ENCODE peak calls at places on chromosome 10, in eight cellular contexts. G is cardiac muscle cell, Y is body of pancreas, H is neural progenitor cell, E is GM06990, N is cardiac fibroblast, R is bronchial epithelial cell, P is stomach. T is an unnamed sample.

GRCh38 chr10:123203393-123204126 is 49.4 kb downstream of the BUB3 start:
- DNase-seq in G (no peak), Y (peak; percentile 8), H (no peak), E (no peak), N (no peak), R (peak; percentile 76), P (no peak), T (no peak)

GRCh38 chr10:104424719-104425118 is 71.1 kb downstream of the CFAP58 start:
- DNase-seq in G (no peak), Y (no peak), H (no peak), E (peak; percentile 40), N (no peak), R (peak; percentile 95), P (no peak), T (no peak)

GRCh38 chr10:79242620-79243152 is 104.6 kb upstream of the PPIF start:
- DNase-seq in G (peak; percentile 88), Y (peak; percentile 53), H (peak; percentile 88), E (peak; percentile 86), N (peak; percentile 77), R (peak; percentile 62), P (peak; percentile 46), T (peak; percentile 39)

GRCh38 chr10:92993671-92994304 is 66.8 kb upstream of the CYP26C1 start:
- DNase-seq in G (no peak), Y (no peak), H (peak; percentile 10), E (no peak), N (no peak), R (no peak), P (no peak), T (no peak)

GRCh38 chr10:1552415-1552814 is 184.9 kb downstream of the ADARB2 start:
- DNase-seq in G (peak; percentile 79), Y (no peak), H (no peak), E (no peak), N (no peak), R (no peak), P (no peak), T (no peak)

GRCh38 chr10:116998172-116998571 is 6.8 kb downstream of the SHTN1 start:
- DNase-seq in G (no peak), Y (no peak), H (no peak), E (no peak), N (no peak), R (no peak), P (no peak), T (no peak)

GRCh38 chr10:109237050-109237449 is 686.3 kb downstream of the XPNPEP1 start:
- DNase-seq in G (no peak), Y (no peak), H (no peak), E (no peak), N (no peak), R (no peak), P (no peak), T (no peak)

GRCh38 chr10:58701398-58702135 is 188.9 kb downstream of the BICC1 start:
- DNase-seq in G (no peak), Y (no peak), H (no peak), E (no peak), N (peak; percentile 92), R (peak; percentile 66), P (no peak), T (no peak)

GRCh38 chr10:34732926-34733325 is 82.2 kb downstream of the PARD3 start:
- DNase-seq in G (no peak), Y (no peak), H (peak; percentile 25), E (no peak), N (no peak), R (peak; percentile 93), P (no peak), T (no peak)
- H3K4me3 ChIP-seq in G (no peak overlapping the region), Y (no peak overlapping the region), H (no peak overlapping the region), E (no peak overlapping the region), N (no peak overlapping the region), R (no peak overlapping the region), P (no peak overlapping the region), T (no peak overlapping the region)

GRCh38 chr10:48523212-48523819 is 81.6 kb downstream of the ARHGAP22 start:
- DNase-seq in G (peak; percentile 62), Y (peak; percentile 42), H (peak; percentile 65), E (no peak), N (peak; percentile 96), R (peak; percentile 18), P (peak; percentile 24), T (no peak)

GRCh38 chr10:48525113-48525512 is 79.8 kb downstream of the ARHGAP22 start:
- DNase-seq in G (no peak), Y (no peak), H (no peak), E (no peak), N (no peak), R (no peak), P (peak; percentile 1), T (no peak)

GRCh38 chr10:48525956-48526355 is 78.9 kb downstream of the ARHGAP22 start:
- DNase-seq in G (no peak), Y (no peak), H (peak; percentile 67), E (no peak), N (no peak), R (no peak), P (peak; percentile 2), T (no peak)

GRCh38 chr10:48522011-48522765 is 82.7 kb downstream of the ARHGAP22 start:
- DNase-seq in G (no peak), Y (no peak), H (no peak), E (no peak), N (no peak), R (no peak), P (peak; percentile 11), T (no peak)

DNA sequence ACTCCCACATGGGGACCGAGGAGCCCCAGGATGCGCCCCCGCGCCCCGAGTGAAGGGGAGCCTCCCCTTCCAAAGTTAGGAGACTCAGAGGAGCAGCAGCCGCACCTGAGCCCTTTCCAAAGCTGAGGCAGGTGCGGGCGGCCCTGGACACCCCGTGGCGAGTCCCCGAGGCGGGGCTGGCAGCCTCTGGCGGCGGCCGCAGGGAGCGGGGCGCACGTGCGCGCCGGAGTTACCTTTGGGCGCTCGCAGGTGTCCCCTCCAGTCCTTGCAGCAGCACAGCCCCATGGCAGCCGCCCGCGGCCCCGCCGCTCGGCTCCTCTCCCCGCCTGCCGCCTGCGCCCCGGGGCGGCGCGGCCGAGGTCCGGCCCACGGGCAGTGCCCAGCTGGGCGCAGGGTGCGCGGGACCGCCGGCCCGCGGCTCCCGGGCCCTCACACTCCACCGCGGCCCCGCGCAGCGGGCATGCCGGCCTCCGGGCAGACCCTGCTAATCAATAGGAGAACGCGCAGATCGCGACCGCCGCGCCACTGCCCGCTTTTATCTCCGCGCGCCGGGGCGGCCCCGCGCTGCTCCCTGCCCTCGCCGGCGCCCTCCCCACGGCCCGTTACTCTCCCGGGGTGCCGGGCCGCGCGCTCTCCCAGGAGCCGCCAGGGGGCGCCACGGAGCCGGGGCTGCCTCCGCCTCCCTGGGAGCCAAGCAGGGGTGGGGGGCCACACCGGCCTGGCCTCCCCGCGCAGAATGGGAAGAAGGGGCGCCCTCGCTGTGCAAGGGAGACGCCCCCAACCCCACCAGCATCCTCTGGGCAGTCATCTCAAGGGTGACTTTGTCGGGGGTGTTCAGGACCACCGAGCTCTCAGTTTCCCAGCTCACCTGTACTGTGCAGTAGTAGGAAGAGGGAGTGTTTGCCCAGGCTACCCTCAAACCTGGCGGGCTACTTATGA is 80.8 kb downstream of the ARHGAP22 start:
- DNase-seq in G (peak; percentile 68), Y (peak; percentile 20), H (peak; percentile 74), E (no peak), N (peak; percentile 31), R (no peak), P (peak; percentile 21), T (no peak)
- H3K4me3 ChIP-seq in G (peak overlapping the region; percentile 61), Y (no peak overlapping the region), H (peak overlapping the region; percentile 82), E (no peak overlapping the region), N (peak overlapping the region; percentile 60), R (peak overlapping the region; percentile 22), P (peak overlapping the region; percentile 54), T (no peak overlapping the region)

GRCh38 chr10:125155669-125156068 is 4.7 kb downstream of the CTBP2 start:
- DNase-seq in G (no peak), Y (no peak), H (no peak), E (no peak), N (no peak), R (no peak), P (no peak), T (no peak)

GRCh38 chr10:125157473-125157865 is 2.9 kb downstream of the CTBP2 start:
- DNase-seq in G (no peak), Y (peak; percentile 58), H (no peak), E (no peak), N (no peak), R (no peak), P (peak; percentile 25), T (no peak)

GRCh38 chr10:125155101-125155500 is 5.3 kb downstream of the CTBP2 start:
- DNase-seq in G (no peak), Y (peak; percentile 29), H (peak; percentile 85), E (no peak), N (peak; percentile 46), R (no peak), P (no peak), T (no peak)

GRCh38 chr10:125156196-125156595 is 4.2 kb downstream of the CTBP2 start:
- DNase-seq in G (no peak), Y (no peak), H (no peak), E (no peak), N (no peak), R (peak; percentile 48), P (no peak), T (no peak)

DNA sequence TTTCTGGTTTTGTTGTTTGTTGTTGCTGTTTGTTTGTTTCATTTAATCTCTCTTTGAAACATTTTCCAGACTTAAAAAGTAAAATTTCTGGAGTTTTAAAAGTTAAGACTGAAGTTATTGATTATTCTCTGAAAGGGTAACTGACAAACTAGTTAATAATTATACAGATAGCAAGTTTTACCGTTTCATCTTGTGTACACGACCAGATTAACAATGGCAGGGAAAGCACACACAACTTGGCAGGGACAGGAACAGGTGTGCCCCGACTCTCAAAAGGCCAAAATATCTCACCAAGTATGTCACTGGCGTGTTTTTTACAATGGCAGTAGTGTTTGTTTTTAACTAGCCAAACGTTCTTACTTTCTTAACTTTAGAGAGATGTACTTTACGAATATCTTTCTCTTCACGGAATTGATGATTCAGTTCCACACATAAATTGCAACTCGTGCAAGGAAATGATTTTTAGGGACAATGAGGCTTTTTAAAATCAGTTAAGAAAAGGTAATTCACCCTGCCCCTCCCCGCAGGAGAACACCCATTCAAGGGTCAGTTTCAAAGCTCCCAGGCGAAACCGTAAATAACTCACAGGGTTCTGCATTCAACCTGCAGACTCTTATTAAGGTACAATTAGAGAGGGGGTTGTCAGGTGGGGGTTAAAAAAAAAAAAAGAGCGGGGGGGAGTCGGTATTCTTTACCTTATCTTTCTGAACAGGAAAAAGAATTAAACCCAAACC is 3.5 kb downstream of the CTBP2 start:
- DNase-seq in G (no peak), Y (peak; percentile 82), H (no peak), E (no peak), N (no peak), R (no peak), P (peak; percentile 67), T (no peak)
- H3K4me3 ChIP-seq in G (peak overlapping the region; percentile 97), Y (no peak overlapping the region), H (peak overlapping the region; percentile 93), E (no peak overlapping the region), N (no peak overlapping the region), R (peak overlapping the region; percentile 75), P (peak overlapping the region; percentile 78), T (no peak overlapping the region)

GRCh38 chr10:97097154-97097490 is 88.6 kb downstream of the SLIT1 start:
- DNase-seq in G (no peak), Y (no peak), H (no peak), E (no peak), N (no peak), R (no peak), P (no peak), T (no peak)

GRCh38 chr10:97099089-97099488 is 86.7 kb downstream of the SLIT1 start:
- DNase-seq in G (no peak), Y (no peak), H (no peak), E (no peak), N (no peak), R (no peak), P (no peak), T (no peak)

GRCh38 chr10:97095701-97096300 is 90.0 kb downstream of the SLIT1 start:
- DNase-seq in G (no peak), Y (no peak), H (no peak), E (no peak), N (no peak), R (no peak), P (no peak), T (no peak)

GRCh38 chr10:97099868-97100267 is 85.9 kb downstream of the SLIT1 start:
- DNase-seq in G (no peak), Y (no peak), H (no peak), E (no peak), N (no peak), R (no peak), P (no peak), T (no peak)

DNA sequence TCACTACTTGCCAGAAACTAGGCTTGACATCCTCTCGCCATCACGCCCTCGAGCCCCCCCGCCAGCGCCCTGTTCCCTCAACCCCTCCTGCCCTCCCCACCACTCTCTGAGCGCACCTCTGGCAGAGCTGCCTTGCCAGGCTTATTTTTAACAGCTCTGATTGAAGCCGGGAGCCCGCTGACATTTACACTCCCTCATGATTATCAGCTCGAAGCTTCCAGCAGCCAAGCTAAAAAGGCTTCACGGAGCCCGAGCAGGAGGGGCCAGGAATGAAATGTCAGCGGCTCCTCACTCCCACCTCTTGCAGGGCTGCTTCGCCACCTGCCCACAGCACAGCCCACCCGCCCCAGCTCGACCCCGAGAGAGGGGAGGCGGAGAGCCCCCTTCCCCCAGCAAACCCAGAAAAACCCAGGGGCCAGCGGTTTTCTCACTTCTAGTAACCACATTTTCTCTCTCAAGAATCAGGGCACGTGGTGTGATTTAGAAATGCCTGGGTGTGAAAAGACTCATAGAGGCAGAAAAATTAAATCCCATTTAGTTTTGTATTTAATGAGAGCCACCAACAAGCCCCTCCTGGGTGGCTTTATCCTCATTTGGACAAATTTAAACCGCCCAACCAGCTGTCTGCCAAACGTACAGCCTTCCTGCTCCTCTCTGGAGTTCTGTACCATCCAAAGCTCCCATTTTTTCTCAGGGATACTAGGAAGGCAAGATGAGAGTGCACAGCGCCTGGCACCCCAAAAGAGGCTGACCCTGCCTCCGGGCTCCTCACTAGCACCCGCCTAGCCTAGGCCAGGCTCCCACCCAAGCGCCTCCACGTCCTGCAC is 89.2 kb downstream of the SLIT1 start:
- DNase-seq in G (peak; percentile 88), Y (peak; percentile 11), H (peak; percentile 58), E (peak; percentile 15), N (no peak), R (no peak), P (no peak), T (peak; percentile 6)
- H3K4me3 ChIP-seq in G (no peak overlapping the region), Y (no peak overlapping the region), H (no peak overlapping the region), E (no peak overlapping the region), N (no peak overlapping the region), R (no peak overlapping the region), P (no peak overlapping the region), T (no peak overlapping the region)